ENCODE peak calls at places on chromosome 16, in six cellular contexts. W is RWPE1; G is mucosa of descending colon; B is fibroblast of mammary gland; M is CD8-positive, alpha-beta T cell; Y is GM10248. R is an unnamed sample.

GRCh38 chr16:48546774-48547173 is 63.2 kb downstream of the N4BP1 start:
- DNase-seq in W (no peak), G (no peak), B (no peak), M (no peak), Y (no peak), R (no peak)

GRCh38 chr16:85530370-85530739 is 82.8 kb upstream of the GSE1 start:
- DNase-seq in W (no peak), G (no peak), B (no peak), M (no peak), Y (no peak), R (no peak)

GRCh38 chr16:12551530-12551929 is 252.2 kb downstream of the CPPED1 start:
- DNase-seq in W (no peak), G (no peak), B (no peak), M (no peak), Y (no peak), R (no peak)

GRCh38 chr16:30395992-30396560 is 856 bp downstream of the ZNF48 start:
- DNase-seq in W (no peak), G (no peak), B (no peak), M (no peak), Y (no peak), R (no peak)

GRCh38 chr16:3485097-3485470 is 10.2 kb downstream of the C16orf90 start:
- DNase-seq in W (no peak), G (peak; percentile 21), B (no peak), M (no peak), Y (no peak), R (no peak)

GRCh38 chr16:87644186-87644585 is 41.9 kb downstream of the JPH3 start:
- DNase-seq in W (no peak), G (no peak), B (no peak), M (no peak), Y (no peak), R (no peak)

GRCh38 chr16:66378739-66379570 is 12.5 kb downstream of the CDH5 start:
- DNase-seq in W (no peak), G (no peak), B (no peak), M (no peak), Y (no peak), R (no peak)

GRCh38 chr16:31063843-31064611 is 10.0 kb downstream of the ZNF668 start:
- DNase-seq in W (no peak), G (no peak), B (no peak), M (peak; percentile 10), Y (no peak), R (no peak)

GRCh38 chr16:48687421-48688038 is 77.5 kb upstream of the N4BP1 start:
- DNase-seq in W (peak; percentile 82), G (peak; percentile 43), B (peak; percentile 72), M (no peak), Y (peak; percentile 65), R (no peak)

GRCh38 chr16:74813109-74813641 is 38.6 kb upstream of the FA2H start:
- DNase-seq in W (peak; percentile 76), G (peak; percentile 81), B (peak; percentile 59), M (peak; percentile 59), Y (peak; percentile 90), R (peak; percentile 59)

GRCh38 chr16:56610017-56610608 is 1.7 kb downstream of the MT2A start:
- DNase-seq in W (peak; percentile 70), G (peak; percentile 69), B (peak; percentile 98), M (peak; percentile 43), Y (no peak), R (no peak)

GRCh38 chr16:57658130-57658877 is 9.8 kb upstream of the ADGRG3 start:
- DNase-seq in W (no peak), G (no peak), B (no peak), M (no peak), Y (no peak), R (no peak)

GRCh38 chr16:47493358-47494337 is 32.5 kb downstream of the PHKB start:
- DNase-seq in W (no peak), G (no peak), B (no peak), M (no peak), Y (peak; percentile 31), R (no peak)

GRCh38 chr16:85126731-85127662 is 14.7 kb upstream of the CIBAR2 start:
- DNase-seq in W (peak; percentile 29), G (no peak), B (peak; percentile 82), M (no peak), Y (no peak), R (no peak)

GRCh38 chr16:75351183-75351582 is 82.1 kb downstream of the CFDP1 start:
- DNase-seq in W (peak; percentile 77), G (no peak), B (peak; percentile 80), M (no peak), Y (no peak), R (no peak)

GRCh38 chr16:66927918-66928649 is 2.7 kb upstream of the RRAD start:
- DNase-seq in W (peak; percentile 61), G (no peak), B (peak; percentile 43), M (no peak), Y (no peak), R (no peak)

GRCh38 chr16:12314786-12315185 is 338.3 kb downstream of the SNX29 start:
- DNase-seq in W (no peak), G (no peak), B (no peak), M (no peak), Y (no peak), R (no peak)

GRCh38 chr16:66342294-66342900 is 24.1 kb upstream of the CDH5 start:
- DNase-seq in W (no peak), G (no peak), B (peak; percentile 16), M (no peak), Y (peak; percentile 59), R (no peak)

GRCh38 chr16:83928341-83929055 is 24.5 kb upstream of the OSGIN1 start:
- DNase-seq in W (peak; percentile 77), G (peak; percentile 33), B (peak; percentile 69), M (no peak), Y (no peak), R (no peak)

GRCh38 chr16:2710711-2711231 is 9.3 kb downstream of the PRSS27 start:
- DNase-seq in W (no peak), G (peak; percentile 45), B (no peak), M (no peak), Y (no peak), R (no peak)

GRCh38 chr16:31508706-31509523 is 724 bp upstream of the RUSF1 start:
- DNase-seq in W (no peak), G (no peak), B (peak; percentile 60), M (no peak), Y (no peak), R (no peak)

GRCh38 chr16:57470683-57471082 is 8.2 kb downstream of the POLR2C start:
- DNase-seq in W (no peak), G (peak; percentile 70), B (peak; percentile 53), M (no peak), Y (no peak), R (no peak)

GRCh38 chr16:81866820-81867440 is 87.8 kb downstream of the PLCG2 start:
- DNase-seq in W (no peak), G (peak; percentile 67), B (no peak), M (no peak), Y (peak; percentile 45), R (no peak)

GRCh38 chr16:30921459-30921747 is 2.0 kb upstream of the FBXL19 start:
- DNase-seq in W (no peak), G (no peak), B (no peak), M (no peak), Y (no peak), R (no peak)

DNA sequence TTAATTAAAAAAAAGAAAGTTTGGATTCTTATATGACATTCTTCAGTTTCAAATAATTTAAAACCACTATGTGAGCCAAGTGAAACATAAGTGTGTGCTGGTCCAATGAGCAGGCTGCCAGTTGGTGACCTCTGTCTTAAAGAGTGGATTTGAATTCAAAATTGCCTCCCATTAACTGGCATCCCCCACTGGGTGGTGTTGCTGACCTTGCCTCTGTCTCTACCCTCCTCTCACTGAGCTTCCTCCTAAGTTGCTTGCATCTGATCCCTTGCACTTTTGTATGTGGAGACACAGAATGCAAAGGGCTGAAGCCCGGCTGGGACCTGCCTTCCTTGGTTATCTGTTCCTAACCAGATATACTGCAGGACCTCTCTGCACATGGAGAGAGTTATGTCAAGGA is 160.6 kb downstream of the CYLD start:
- DNase-seq in W (no peak), G (no peak), B (no peak), M (no peak), Y (no peak), R (no peak)
- TF ChIP-seq CTCF in W (no peak), G (no peak), B (no peak), M (no peak), Y (no peak), R (no peak)

DNA sequence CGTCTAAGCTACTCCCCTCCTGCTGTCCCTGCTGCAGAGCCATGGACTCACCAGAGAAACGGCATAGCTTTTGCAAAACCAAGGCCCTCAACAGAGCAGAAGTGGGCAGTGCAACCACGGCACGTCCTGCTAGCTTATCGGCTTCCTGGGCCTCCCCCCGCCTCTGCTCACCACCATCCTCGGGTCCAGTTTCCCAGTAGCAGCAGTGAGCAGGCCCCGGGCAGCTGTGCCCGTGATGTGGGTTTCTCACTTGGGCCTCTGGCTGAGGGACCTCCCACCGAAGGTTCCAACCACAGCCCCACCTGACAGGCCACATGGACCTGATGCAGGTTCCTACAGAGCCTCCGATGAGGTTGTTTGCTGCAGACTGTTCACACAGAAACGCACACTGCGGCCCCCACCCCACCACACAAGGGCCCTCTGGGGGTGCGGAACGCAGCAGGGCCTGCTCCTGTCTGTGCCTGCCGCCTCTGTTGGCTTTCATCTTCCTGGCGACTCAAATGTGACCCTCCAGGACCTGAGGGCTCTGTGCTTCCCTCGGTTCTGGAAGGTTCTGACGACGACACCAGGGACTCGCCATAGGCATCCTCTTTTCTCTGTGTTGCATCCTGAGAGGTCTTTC is 24.8 kb downstream of the PDIA2 start:
- DNase-seq in W (no peak), G (no peak), B (no peak), M (no peak), Y (no peak), R (no peak)
- TF ChIP-seq CTCF in W (no peak), G (no peak), B (no peak), M (no peak), Y (no peak), R (no peak)

DNA sequence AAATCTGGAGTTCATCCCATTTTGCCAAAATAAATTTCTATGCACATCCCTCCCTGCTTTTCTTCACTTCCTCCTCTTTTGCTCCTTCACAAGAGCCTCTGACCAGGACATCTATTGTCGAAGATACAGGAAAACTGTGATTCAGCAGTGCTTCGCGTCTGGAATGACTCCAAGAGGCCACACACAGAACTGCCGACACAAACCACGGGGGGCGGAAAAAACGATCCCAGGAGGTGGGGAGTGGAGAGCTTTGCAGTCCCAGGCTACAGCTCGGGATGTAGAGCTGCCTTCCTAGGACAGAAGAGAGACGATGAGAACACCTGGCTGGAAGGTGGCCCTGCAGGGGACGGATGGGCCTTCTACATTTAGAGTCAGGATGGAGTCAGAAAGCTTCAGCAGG is 102.8 kb downstream of the XYLT1 start:
- DNase-seq in W (no peak), G (peak; percentile 55), B (peak; percentile 79), M (no peak), Y (no peak), R (no peak)
- TF ChIP-seq CTCF in W (no peak), G (no peak), B (peak; percentile 18), M (no peak), Y (no peak), R (no peak)

GRCh38 chr16:89704281-89704680 is 2.8 kb upstream of the SPATA2L start:
- DNase-seq in W (no peak), G (no peak), B (no peak), M (no peak), Y (no peak), R (no peak)

GRCh38 chr16:89705006-89705405 is 3.5 kb upstream of the SPATA2L start:
- DNase-seq in W (no peak), G (peak; percentile 52), B (no peak), M (no peak), Y (no peak), R (no peak)

GRCh38 chr16:89700649-89701424 is 668 bp downstream of the SPATA2L start:
- DNase-seq in W (no peak), G (peak; percentile 86), B (no peak), M (peak; percentile 33), Y (peak; percentile 65), R (peak; percentile 46)

GRCh38 chr16:89700100-89700648 is 1.3 kb downstream of the SPATA2L start:
- DNase-seq in W (peak; percentile 94), G (peak; percentile 100), B (peak; percentile 96), M (peak; percentile 90), Y (peak; percentile 96), R (peak; percentile 93)

GRCh38 chr16:89701425-89702406 is at the start of gene SPATA2L:
- DNase-seq in W (peak; percentile 98), G (peak; percentile 98), B (no peak), M (peak; percentile 95), Y (peak; percentile 99), R (peak; percentile 98)
- TF ChIP-seq CTCF in W (no peak), G (no peak), B (no peak), M (peak; percentile 54), Y (peak; percentile 45), R (no peak)

R was measured in activated B cell treated with CpG ODN at 0.5 μM for 24 hours.